ENCODE peak calls at places on chromosome 18, in five cellular contexts. C is left cardiac atrium, M is SW 1271, T is HFF-Myc, R is RKO. J is an unnamed sample.

GRCh38 chr18:22167091-22167470 is 2.3 kb upstream of the GATA6 start:
- DNase-seq in C (peak; percentile 43), M (no peak), T (no peak), R (no peak), J (peak; percentile 73)

GRCh38 chr18:44871771-44872170 is 191.1 kb downstream of the SETBP1 start:
- DNase-seq in C (no peak), M (no peak), T (no peak), R (no peak), J (no peak)

GRCh38 chr18:59140287-59140885 is 702 bp downstream of the SEC11C start:
- DNase-seq in C (no peak), M (no peak), T (no peak), R (peak; percentile 56), J (no peak)

GRCh38 chr18:47754311-47755101 is 176.0 kb downstream of the SMAD2 start:
- DNase-seq in C (no peak), M (peak; percentile 22), T (no peak), R (no peak), J (peak; percentile 49)

GRCh38 chr18:70522183-70522582 is 233.3 kb downstream of the SOCS6 start:
- DNase-seq in C (no peak), M (no peak), T (no peak), R (no peak), J (no peak)

GRCh38 chr18:48940854-48941531 is 9.8 kb downstream of the SMAD7 start:
- DNase-seq in C (peak; percentile 80), M (no peak), T (no peak), R (no peak), J (no peak)

GRCh38 chr18:57807336-57808117 is 4.4 kb upstream of the ATP8B1 start:
- DNase-seq in C (no peak), M (peak; percentile 40), T (no peak), R (no peak), J (peak; percentile 28)

GRCh38 chr18:63111549-63112402 is 207.8 kb downstream of the BCL2 start:
- DNase-seq in C (peak; percentile 56), M (no peak), T (no peak), R (no peak), J (no peak)

GRCh38 chr18:36352384-36352783 is 54.9 kb downstream of the FHOD3 start:
- DNase-seq in C (no peak), M (peak; percentile 28), T (peak; percentile 74), R (peak; percentile 14), J (no peak)

GRCh38 chr18:44943201-44943881 is 262.7 kb downstream of the SETBP1 start:
- DNase-seq in C (no peak), M (no peak), T (no peak), R (no peak), J (no peak)

GRCh38 chr18:37282386-37283037 is 283.1 kb downstream of the CELF4 start:
- DNase-seq in C (no peak), M (no peak), T (no peak), R (no peak), J (no peak)

GRCh38 chr18:12745095-12745820 is 42.4 kb downstream of the PSMG2 start:
- DNase-seq in C (no peak), M (no peak), T (no peak), R (no peak), J (no peak)

GRCh38 chr18:59352250-59352855 is 6.7 kb downstream of the LMAN1 start:
- DNase-seq in C (no peak), M (no peak), T (no peak), R (no peak), J (no peak)

GRCh38 chr18:50686409-50686808 is 126.5 kb downstream of the MAPK4 start:
- DNase-seq in C (no peak), M (no peak), T (no peak), R (no peak), J (no peak)

GRCh38 chr18:22250591-22250996 is 81.2 kb downstream of the GATA6 start:
- DNase-seq in C (no peak), M (no peak), T (peak; percentile 4), R (peak; percentile 23), J (no peak)

GRCh38 chr18:78080081-78080480 is 830.4 kb downstream of the GALR1 start:
- DNase-seq in C (no peak), M (no peak), T (no peak), R (no peak), J (no peak)

GRCh38 chr18:21740474-21740723 is 193 bp upstream of the MIB1 start:
- DNase-seq in C (peak; percentile 99), M (no peak), T (no peak), R (peak; percentile 96), J (peak; percentile 98)

GRCh38 chr18:652131-652530 is 5.3 kb upstream of the TYMS start:
- DNase-seq in C (no peak), M (no peak), T (no peak), R (no peak), J (no peak)

GRCh38 chr18:46346896-46347630 is 242.9 kb downstream of the HAUS1 start:
- DNase-seq in C (no peak), M (no peak), T (no peak), R (no peak), J (no peak)

GRCh38 chr18:12851709-12852108 is 32.3 kb downstream of the PTPN2 start:
- DNase-seq in C (no peak), M (no peak), T (no peak), R (no peak), J (no peak)

GRCh38 chr18:72181241-72181764 is 362.8 kb downstream of the CBLN2 start:
- DNase-seq in C (no peak), M (no peak), T (no peak), R (no peak), J (no peak)

GRCh38 chr18:65821890-65822289 is 71.1 kb downstream of the CDH7 start:
- DNase-seq in C (no peak), M (no peak), T (no peak), R (no peak), J (no peak)

GRCh38 chr18:26089247-26090129 is 925 bp downstream of the SS18 start:
- DNase-seq in C (no peak), M (peak; percentile 47), T (no peak), R (peak; percentile 74), J (no peak)

GRCh38 chr18:47150824-47151366 is 595 bp upstream of the HDHD2 start:
- DNase-seq in C (no peak), M (no peak), T (no peak), R (no peak), J (no peak)

GRCh38 chr18:79898952-79899608 is 52.4 kb downstream of the SLC66A2 start:
- DNase-seq in C (no peak), M (no peak), T (no peak), R (no peak), J (no peak)

GRCh38 chr18:58392336-58393000 is 236.4 kb downstream of the ALPK2 start:
- DNase-seq in C (no peak), M (no peak), T (no peak), R (no peak), J (no peak)

GRCh38 chr18:79409313-79409712 is 13.6 kb downstream of the NFATC1 start:
- DNase-seq in C (no peak), M (no peak), T (no peak), R (no peak), J (no peak)

GRCh38 chr18:47203626-47204464 is 27.7 kb upstream of the IER3IP1 start:
- DNase-seq in C (no peak), M (no peak), T (no peak), R (no peak), J (no peak)

GRCh38 chr18:62420513-62421209 is 95.6 kb downstream of the TNFRSF11A start:
- DNase-seq in C (no peak), M (no peak), T (no peak), R (no peak), J (no peak)

GRCh38 chr18:68660355-68661183 is 54.3 kb downstream of the TMX3 start:
- DNase-seq in C (no peak), M (peak; percentile 31), T (peak; percentile 22), R (peak; percentile 60), J (no peak)

GRCh38 chr18:7607535-7608173 is 40.5 kb downstream of the PTPRM start:
- DNase-seq in C (peak; percentile 43), M (no peak), T (no peak), R (no peak), J (no peak)

GRCh38 chr18:25080988-25081387 is 271.0 kb downstream of the ZNF521 start:
- DNase-seq in C (no peak), M (no peak), T (no peak), R (no peak), J (no peak)

GRCh38 chr18:28723506-28723905 is 546.6 kb upstream of the CDH2 start:
- DNase-seq in C (no peak), M (no peak), T (no peak), R (no peak), J (no peak)

J was measured in right atrium auricular region.